ENCODE peak calls at places on chromosomes 5 and 9, in six cellular contexts. N, I, V, A, X and B are unnamed samples.
A peak's percentile ranks its signal among the peaks of the same experiment; 100 is the strongest.

GRCh38 chr5:14879985-14880589 is 8.5 kb upstream of the ANKH start:
- DNase-seq in N (no peak), I (no peak), V (peak; percentile 37), A (no peak), X (no peak), B (no peak)

GRCh38 chr9:133054966-133055365 is 6.8 kb upstream of the CEL start:
- DNase-seq in N (no peak), I (no peak), V (peak; percentile 16), A (no peak), X (no peak), B (no peak)

GRCh38 chr5:80957031-80957761 is 3.0 kb upstream of the RASGRF2 start:
- DNase-seq in N (no peak), I (peak; percentile 28), V (peak; percentile 75), A (peak; percentile 86), X (peak; percentile 49), B (peak; percentile 75)

GRCh38 chr5:117681431-117681830 is 1106.8 kb upstream of the SEMA6A start:
- DNase-seq in N (no peak), I (no peak), V (peak; percentile 1), A (no peak), X (no peak), B (no peak)

GRCh38 chr5:127562252-127562651 is 44.8 kb downstream of the PRRC1 start:
- DNase-seq in N (no peak), I (peak; percentile 12), V (peak; percentile 12), A (peak; percentile 73), X (peak; percentile 19), B (no peak)

GRCh38 chr5:151562019-151562707 is 29.0 kb downstream of the FAT2 start:
- DNase-seq in N (no peak), I (no peak), V (no peak), A (peak; percentile 7), X (no peak), B (no peak)

GRCh38 chr5:20497356-20497755 is 509.4 kb upstream of the CDH18 start:
- DNase-seq in N (no peak), I (no peak), V (no peak), A (no peak), X (peak; percentile 63), B (no peak)

GRCh38 chr5:175483337-175483736 is 5.0 kb downstream of the SFXN1 start:
- DNase-seq in N (no peak), I (no peak), V (no peak), A (no peak), X (no peak), B (no peak)

GRCh38 chr9:128101690-128102089 is 25.8 kb downstream of the PTGES2 start:
- DNase-seq in N (no peak), I (no peak), V (no peak), A (no peak), X (no peak), B (peak; percentile 10)

GRCh38 chr5:61575581-61575980 is 243.5 kb downstream of the ZSWIM6 start:
- DNase-seq in N (no peak), I (no peak), V (no peak), A (no peak), X (no peak), B (no peak)

GRCh38 chr9:74817281-74818181 is 70.2 kb downstream of the TRPM6 start:
- DNase-seq in N (no peak), I (no peak), V (no peak), A (no peak), X (peak; percentile 11), B (no peak)

GRCh38 chr9:591292-591691 is 250.2 kb upstream of the DMRT1 start:
- DNase-seq in N (no peak), I (peak; percentile 51), V (peak; percentile 7), A (peak; percentile 7), X (peak; percentile 29), B (peak; percentile 52)

GRCh38 chr5:133944263-133945230 is 23.9 kb downstream of the C5orf15 start:
- DNase-seq in N (peak; percentile 79), I (peak; percentile 53), V (peak; percentile 39), A (peak; percentile 87), X (peak; percentile 82), B (peak; percentile 41)

GRCh38 chr5:32712463-32713395 is 1.6 kb downstream of the NPR3 start:
- DNase-seq in N (no peak), I (no peak), V (peak; percentile 51), A (peak; percentile 59), X (peak; percentile 15), B (no peak)

GRCh38 chr9:126420643-126421564 is 94.3 kb downstream of the MVB12B start:
- DNase-seq in N (no peak), I (no peak), V (peak; percentile 84), A (no peak), X (peak; percentile 87), B (peak; percentile 88)

GRCh38 chr9:128374221-128374675 is 3.1 kb downstream of the URM1 start:
- DNase-seq in N (no peak), I (no peak), V (no peak), A (no peak), X (no peak), B (no peak)

GRCh38 chr9:34502471-34503335 is 20.1 kb downstream of the ENHO start:
- DNase-seq in N (no peak), I (no peak), V (no peak), A (no peak), X (peak; percentile 36), B (no peak)

GRCh38 chr5:87541033-87541432 is 128.3 kb upstream of the CCNH start:
- DNase-seq in N (no peak), I (peak; percentile 26), V (peak; percentile 90), A (peak; percentile 62), X (peak; percentile 90), B (peak; percentile 32)

GRCh38 chr9:97848582-97849237 is 4.3 kb upstream of the FOXE1 start:
- DNase-seq in N (no peak), I (no peak), V (no peak), A (peak; percentile 47), X (no peak), B (no peak)
- TF ChIP-seq EZH2 in N (no peak), I (peak; percentile 95), V (peak; percentile 98), A (peak; percentile 87), X (no peak), B (no peak)

GRCh38 chr5:132825824-132826391 is 4.5 kb downstream of the SHROOM1 start:
- DNase-seq in N (no peak), I (no peak), V (no peak), A (peak; percentile 62), X (no peak), B (no peak)
- TF ChIP-seq EZH2 in N (no peak), I (no peak), V (no peak), A (peak; percentile 45), X (no peak), B (no peak)

DNA sequence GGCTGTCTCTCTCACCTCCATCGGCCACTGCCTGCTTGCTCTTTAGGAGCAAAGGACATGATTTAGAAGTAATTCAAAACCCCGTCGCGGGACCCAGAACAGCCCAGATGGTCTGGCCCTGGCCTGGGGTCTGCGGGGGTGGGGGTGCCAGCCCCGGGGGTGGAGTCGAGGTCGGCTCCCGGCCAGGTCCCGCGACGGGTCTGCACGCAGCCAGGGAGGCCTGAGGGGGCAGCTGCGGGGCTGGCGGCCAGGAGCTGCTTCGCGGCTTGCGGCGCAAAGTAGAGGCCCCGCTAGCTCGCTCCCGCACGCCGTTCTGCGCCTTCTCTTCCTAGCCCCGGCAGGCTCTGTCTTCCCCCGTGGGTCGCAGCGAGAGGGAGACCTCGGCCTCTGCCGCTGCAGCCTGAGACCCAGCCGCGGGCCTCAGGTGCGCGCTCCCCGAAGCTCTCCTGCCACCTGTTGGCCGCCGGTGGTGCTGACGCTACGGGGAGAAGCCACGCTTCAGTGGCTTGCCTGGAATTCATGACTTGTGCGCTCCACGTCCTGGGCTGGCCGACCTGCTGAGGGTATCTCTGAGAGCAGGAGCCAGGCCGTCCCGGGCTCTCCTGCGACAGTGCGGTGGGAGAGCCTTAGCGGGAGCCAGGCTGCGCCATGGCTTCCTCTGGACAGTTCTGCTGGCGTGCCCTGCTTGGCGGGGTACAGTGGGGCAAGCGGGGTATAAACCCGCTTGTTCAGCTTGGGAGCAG is 157.2 kb upstream of the PITX1 start:
- DNase-seq in N (peak; percentile 70), I (peak; percentile 73), V (peak; percentile 72), A (peak; percentile 90), X (peak; percentile 83), B (peak; percentile 86)
- TF ChIP-seq EZH2 in N (no peak), I (peak; percentile 29), V (no peak), A (no peak), X (no peak), B (no peak)

DNA sequence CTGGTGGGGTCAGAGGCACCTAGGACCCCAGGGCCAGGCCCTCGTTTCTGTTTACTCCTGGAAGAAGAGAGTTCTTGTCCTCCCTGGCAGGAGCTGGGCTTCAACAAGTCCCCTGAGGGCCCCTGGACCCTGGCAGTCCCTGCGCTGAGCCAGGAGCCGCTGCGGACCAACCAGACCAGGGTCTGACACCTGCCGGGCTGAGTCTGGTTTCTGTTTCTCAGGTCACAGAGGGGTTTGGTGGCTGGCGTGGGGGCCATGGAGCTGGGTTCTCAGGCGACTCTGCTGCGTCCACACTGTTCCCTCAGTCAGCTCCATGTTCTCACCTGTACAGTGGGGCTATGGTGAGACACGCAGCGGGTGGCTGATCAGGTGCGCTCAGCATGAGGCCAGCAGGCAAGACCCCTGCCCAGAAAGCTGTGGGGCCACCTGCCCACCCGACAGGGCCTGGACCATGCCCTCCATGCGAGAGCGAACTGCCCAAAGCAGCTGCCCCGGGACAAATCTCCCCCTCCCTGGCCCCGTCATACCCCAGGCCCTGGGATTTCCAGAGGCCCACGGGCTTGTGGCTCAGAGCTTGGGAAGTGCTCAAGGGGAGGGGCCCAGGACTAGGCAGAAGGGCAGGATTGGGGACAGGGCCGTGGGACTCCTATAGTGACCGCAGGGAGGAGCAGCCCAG is 17.9 kb upstream of the NOTCH1 start:
- DNase-seq in N (no peak), I (no peak), V (no peak), A (no peak), X (no peak), B (no peak)
- TF ChIP-seq EZH2 in N (no peak), I (no peak), V (no peak), A (no peak), X (no peak), B (no peak)

GRCh38 chr5:107431536-107431935 is 239.2 kb downstream of the EFNA5 start:
- DNase-seq in N (no peak), I (no peak), V (no peak), A (no peak), X (no peak), B (no peak)
- TF ChIP-seq EZH2 in N (no peak), I (no peak), V (no peak), A (no peak), X (no peak), B (no peak)